ENCODE peak calls at places on chromosome 12, in nine cellular contexts. One of them, this sample, is unnamed.

GRCh38 chr12:85310025-85310424 is 30.0 kb downstream of the ALX1 start:
- DNase-seq in H7: no peak
- DNase-seq in GM23248: no peak
- DNase-seq in BJ: no peak
- DNase-seq in tibial nerve: no peak
- DNase-seq in heart left ventricle: no peak
- DNase-seq in transverse colon: no peak
- DNase-seq in neuronal stem cell: no peak
- DNase-seq in heart right ventricle: no peak
- DNase-seq in this sample: no peak

GRCh38 chr12:54294914-54295566 is 5.8 kb downstream of the NFE2 start:
- DNase-seq in GM23248: no peak
- DNase-seq in transverse colon: no peak
- DNase-seq in neuronal stem cell: no peak
- DNase-seq in heart left ventricle: no peak
- DNase-seq in tibial nerve: no peak
- DNase-seq in H7: no peak
- DNase-seq in BJ: no peak
- DNase-seq in heart right ventricle: no peak
- DNase-seq in this sample: no peak

GRCh38 chr12:43063642-43064041 is 474.1 kb upstream of the PRICKLE1 start:
- DNase-seq in GM23248: peak; percentile 79
- DNase-seq in transverse colon: no peak
- DNase-seq in neuronal stem cell: no peak
- DNase-seq in heart right ventricle: no peak
- DNase-seq in BJ: peak; percentile 54
- DNase-seq in heart left ventricle: no peak
- DNase-seq in H7: no peak
- DNase-seq in tibial nerve: no peak
- DNase-seq in this sample: no peak

GRCh38 chr12:92134638-92135274 is 10.9 kb downstream of the BTG1 start:
- DNase-seq in BJ: no peak
- DNase-seq in heart left ventricle: no peak
- DNase-seq in tibial nerve: no peak
- DNase-seq in neuronal stem cell: no peak
- DNase-seq in H7: no peak
- DNase-seq in heart right ventricle: no peak
- DNase-seq in transverse colon: no peak
- DNase-seq in GM23248: peak; percentile 85
- DNase-seq in this sample: no peak

GRCh38 chr12:12017135-12017581 is 53.6 kb upstream of the BCL2L14 start:
- DNase-seq in tibial nerve: no peak
- DNase-seq in heart right ventricle: no peak
- DNase-seq in neuronal stem cell: no peak
- DNase-seq in GM23248: no peak
- DNase-seq in H7: peak; percentile 23
- DNase-seq in BJ: no peak
- DNase-seq in transverse colon: no peak
- DNase-seq in heart left ventricle: peak; percentile 17
- DNase-seq in this sample: no peak

GRCh38 chr12:109492371-109492770 is 14.9 kb downstream of the UBE3B start:
- DNase-seq in GM23248: no peak
- DNase-seq in heart left ventricle: no peak
- DNase-seq in heart right ventricle: no peak
- DNase-seq in tibial nerve: no peak
- DNase-seq in H7: no peak
- DNase-seq in neuronal stem cell: no peak
- DNase-seq in transverse colon: no peak
- DNase-seq in BJ: no peak
- DNase-seq in this sample: no peak

GRCh38 chr12:112381421-112381897 is 772 bp downstream of the HECTD4 start:
- DNase-seq in GM23248: peak; percentile 49
- DNase-seq in H7: no peak
- DNase-seq in heart right ventricle: peak; percentile 15
- DNase-seq in heart left ventricle: no peak
- DNase-seq in transverse colon: peak; percentile 50
- DNase-seq in BJ: no peak
- DNase-seq in tibial nerve: no peak
- DNase-seq in neuronal stem cell: no peak
- DNase-seq in this sample: peak; percentile 49

GRCh38 chr12:131894981-131895639 is 688 bp downstream of the ULK1 start:
- DNase-seq in GM23248: peak; percentile 38
- DNase-seq in transverse colon: peak; percentile 31
- DNase-seq in neuronal stem cell: no peak
- DNase-seq in BJ: no peak
- DNase-seq in H7: peak; percentile 84
- DNase-seq in heart left ventricle: no peak
- DNase-seq in tibial nerve: no peak
- DNase-seq in heart right ventricle: no peak
- DNase-seq in this sample: no peak

GRCh38 chr12:66189476-66189823 is 436 bp downstream of the IRAK3 start:
- DNase-seq in heart left ventricle: peak; percentile 9
- DNase-seq in heart right ventricle: no peak
- DNase-seq in neuronal stem cell: no peak
- DNase-seq in transverse colon: no peak
- DNase-seq in GM23248: peak; percentile 53
- DNase-seq in H7: no peak
- DNase-seq in tibial nerve: no peak
- DNase-seq in BJ: no peak
- DNase-seq in this sample: no peak

GRCh38 chr12:8156845-8157244 is at the start of gene ZNF705A:
- DNase-seq in neuronal stem cell: no peak
- DNase-seq in GM23248: peak; percentile 51
- DNase-seq in transverse colon: no peak
- DNase-seq in BJ: peak; percentile 37
- DNase-seq in heart left ventricle: no peak
- DNase-seq in heart right ventricle: no peak
- DNase-seq in H7: no peak
- DNase-seq in tibial nerve: no peak
- DNase-seq in this sample: no peak

GRCh38 chr12:109842021-109842420 is 8.8 kb upstream of the TRPV4 start:
- DNase-seq in H7: no peak
- DNase-seq in heart left ventricle: no peak
- DNase-seq in neuronal stem cell: no peak
- DNase-seq in transverse colon: no peak
- DNase-seq in GM23248: no peak
- DNase-seq in BJ: no peak
- DNase-seq in tibial nerve: no peak
- DNase-seq in heart right ventricle: no peak
- DNase-seq in this sample: no peak

GRCh38 chr12:11677752-11678151 is 28.3 kb downstream of the ETV6 start:
- DNase-seq in BJ: no peak
- DNase-seq in H7: no peak
- DNase-seq in GM23248: no peak
- DNase-seq in neuronal stem cell: no peak
- DNase-seq in tibial nerve: no peak
- DNase-seq in transverse colon: no peak
- DNase-seq in heart left ventricle: no peak
- DNase-seq in heart right ventricle: peak; percentile 37
- DNase-seq in this sample: no peak

GRCh38 chr12:102797513-102797912 is 119.5 kb downstream of the PAH start:
- DNase-seq in tibial nerve: no peak
- DNase-seq in H7: no peak
- DNase-seq in transverse colon: no peak
- DNase-seq in heart right ventricle: no peak
- DNase-seq in BJ: no peak
- DNase-seq in GM23248: peak; percentile 6
- DNase-seq in heart left ventricle: no peak
- DNase-seq in neuronal stem cell: no peak
- DNase-seq in this sample: no peak

GRCh38 chr12:49557917-49558215 is 10.1 kb downstream of the MCRS1 start:
- DNase-seq in neuronal stem cell: no peak
- DNase-seq in H7: peak; percentile 55
- DNase-seq in heart left ventricle: no peak
- DNase-seq in GM23248: no peak
- DNase-seq in heart right ventricle: no peak
- DNase-seq in BJ: no peak
- DNase-seq in transverse colon: no peak
- DNase-seq in tibial nerve: no peak
- DNase-seq in this sample: no peak

GRCh38 chr12:91127296-91127695 is 16.0 kb upstream of the LUM start:
- DNase-seq in heart right ventricle: no peak
- DNase-seq in tibial nerve: no peak
- DNase-seq in transverse colon: no peak
- DNase-seq in H7: no peak
- DNase-seq in neuronal stem cell: no peak
- DNase-seq in heart left ventricle: no peak
- DNase-seq in GM23248: peak; percentile 66
- DNase-seq in BJ: no peak
- DNase-seq in this sample: no peak

GRCh38 chr12:120647375-120647755 is 6.9 kb downstream of the CABP1 start:
- DNase-seq in heart right ventricle: no peak
- DNase-seq in heart left ventricle: no peak
- DNase-seq in tibial nerve: no peak
- DNase-seq in H7: no peak
- DNase-seq in BJ: no peak
- DNase-seq in neuronal stem cell: no peak
- DNase-seq in GM23248: no peak
- DNase-seq in transverse colon: no peak
- DNase-seq in this sample: no peak
- H3K27me3 ChIP-seq in heart right ventricle: peaks cover 1% of the 10 kb centered on the region
- H3K27me3 ChIP-seq in heart left ventricle: peaks cover 5% of the 10 kb centered on the region
- H3K27me3 ChIP-seq in tibial nerve: peaks cover 43% of the 10 kb centered on the region
- H3K27me3 ChIP-seq in H7: peaks cover 14% of the 10 kb centered on the region
- H3K27me3 ChIP-seq in BJ: peaks cover 27% of the 10 kb centered on the region
- H3K27me3 ChIP-seq in neuronal stem cell: peaks cover 59% of the 10 kb centered on the region
- H3K27me3 ChIP-seq in GM23248: peaks cover 57% of the 10 kb centered on the region
- H3K27me3 ChIP-seq in transverse colon: peaks cover 42% of the 10 kb centered on the region
- H3K27me3 ChIP-seq in this sample: peaks cover 32% of the 10 kb centered on the region

GRCh38 chr12:32679091-32679909 is at the start of gene DNM1L:
- DNase-seq in transverse colon: peak; percentile 95
- DNase-seq in heart right ventricle: peak; percentile 93
- DNase-seq in heart left ventricle: peak; percentile 96
- DNase-seq in GM23248: peak; percentile 98
- DNase-seq in tibial nerve: peak; percentile 82
- DNase-seq in neuronal stem cell: peak; percentile 94
- DNase-seq in BJ: peak; percentile 66
- DNase-seq in H7: peak; percentile 98
- DNase-seq in this sample: peak; percentile 91

GRCh38 chr12:32680787-32681186 is 1.7 kb downstream of the DNM1L start:
- DNase-seq in GM23248: no peak
- DNase-seq in transverse colon: no peak
- DNase-seq in heart left ventricle: no peak
- DNase-seq in H7: no peak
- DNase-seq in heart right ventricle: no peak
- DNase-seq in tibial nerve: no peak
- DNase-seq in neuronal stem cell: no peak
- DNase-seq in BJ: no peak
- DNase-seq in this sample: no peak

GRCh38 chr12:32686340-32686739 is 7.2 kb downstream of the DNM1L start:
- DNase-seq in neuronal stem cell: no peak
- DNase-seq in heart left ventricle: no peak
- DNase-seq in heart right ventricle: no peak
- DNase-seq in GM23248: no peak
- DNase-seq in BJ: no peak
- DNase-seq in transverse colon: no peak
- DNase-seq in H7: no peak
- DNase-seq in tibial nerve: no peak
- DNase-seq in this sample: no peak

GRCh38 chr12:32679910-32680217 is 763 bp downstream of the DNM1L start:
- DNase-seq in neuronal stem cell: no peak
- DNase-seq in H7: no peak
- DNase-seq in heart right ventricle: no peak
- DNase-seq in transverse colon: no peak
- DNase-seq in GM23248: no peak
- DNase-seq in heart left ventricle: no peak
- DNase-seq in BJ: no peak
- DNase-seq in tibial nerve: no peak
- DNase-seq in this sample: no peak

DNA sequence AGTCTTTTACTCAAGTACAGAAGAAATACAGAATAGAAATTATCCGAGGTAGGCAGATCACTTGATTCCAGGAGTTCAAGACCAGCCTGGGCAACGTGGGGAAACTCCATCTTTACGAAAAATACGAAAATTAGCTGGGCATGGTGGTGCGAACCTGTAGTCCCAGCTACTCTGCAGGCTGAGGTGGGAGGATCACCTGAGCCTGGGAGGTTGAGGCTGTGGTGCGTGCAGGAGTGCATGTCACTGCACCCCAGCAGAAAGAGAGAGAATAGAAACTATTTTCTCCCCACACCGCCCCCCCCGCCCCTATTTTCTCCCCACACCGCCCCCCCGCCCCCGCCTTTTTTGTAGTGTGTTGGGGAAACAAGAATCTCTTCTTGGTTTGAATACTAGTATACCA is 2.2 kb downstream of the DNM1L start:
- DNase-seq in tibial nerve: no peak
- DNase-seq in BJ: no peak
- DNase-seq in neuronal stem cell: no peak
- DNase-seq in heart right ventricle: no peak
- DNase-seq in heart left ventricle: no peak
- DNase-seq in H7: no peak
- DNase-seq in GM23248: no peak
- DNase-seq in transverse colon: no peak
- DNase-seq in this sample: no peak
- H3K4me3 ChIP-seq in tibial nerve: no peak overlapping the region
- H3K4me3 ChIP-seq in BJ: no peak overlapping the region
- H3K4me3 ChIP-seq in neuronal stem cell: no peak overlapping the region
- H3K4me3 ChIP-seq in heart right ventricle: no peak overlapping the region
- H3K4me3 ChIP-seq in heart left ventricle: no peak overlapping the region
- H3K4me3 ChIP-seq in H7: no peak overlapping the region
- H3K4me3 ChIP-seq in GM23248: peak overlapping the region; percentile 95
- H3K4me3 ChIP-seq in transverse colon: no peak overlapping the region
- H3K4me3 ChIP-seq in this sample: no peak overlapping the region

DNA sequence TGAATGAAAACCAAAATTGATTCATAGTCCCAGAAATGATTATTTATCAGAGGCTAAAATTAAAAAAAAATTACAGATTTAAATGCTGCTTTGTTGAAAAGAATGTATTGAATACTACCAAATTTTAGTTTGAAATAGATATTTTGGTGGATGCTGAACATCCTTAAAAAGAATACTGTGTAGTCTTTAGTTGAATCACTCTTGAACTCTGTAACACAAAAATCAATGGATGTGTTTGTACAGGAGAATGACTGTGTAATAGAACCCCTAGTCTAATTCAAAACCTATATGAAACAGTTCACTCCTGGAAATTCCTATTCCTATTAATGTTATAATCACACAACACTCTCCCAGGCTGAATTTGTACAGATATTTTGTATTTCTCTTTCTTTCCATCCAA is 1.5 kb upstream of the TSPAN8 start:
- DNase-seq in neuronal stem cell: no peak
- DNase-seq in GM23248: no peak
- DNase-seq in heart right ventricle: no peak
- DNase-seq in heart left ventricle: no peak
- DNase-seq in BJ: no peak
- DNase-seq in transverse colon: no peak
- DNase-seq in tibial nerve: no peak
- DNase-seq in H7: no peak
- DNase-seq in this sample: no peak
- H3K27me3 ChIP-seq in neuronal stem cell: no peaks in the 10 kb centered on the region
- H3K27me3 ChIP-seq in GM23248: no peaks in the 10 kb centered on the region
- H3K27me3 ChIP-seq in heart right ventricle: no peaks in the 10 kb centered on the region
- H3K27me3 ChIP-seq in heart left ventricle: no peaks in the 10 kb centered on the region
- H3K27me3 ChIP-seq in BJ: no peaks in the 10 kb centered on the region
- H3K27me3 ChIP-seq in transverse colon: no peaks in the 10 kb centered on the region
- H3K27me3 ChIP-seq in tibial nerve: no peaks in the 10 kb centered on the region
- H3K27me3 ChIP-seq in H7: no peaks in the 10 kb centered on the region
- H3K27me3 ChIP-seq in this sample: no peaks in the 10 kb centered on the region

DNA sequence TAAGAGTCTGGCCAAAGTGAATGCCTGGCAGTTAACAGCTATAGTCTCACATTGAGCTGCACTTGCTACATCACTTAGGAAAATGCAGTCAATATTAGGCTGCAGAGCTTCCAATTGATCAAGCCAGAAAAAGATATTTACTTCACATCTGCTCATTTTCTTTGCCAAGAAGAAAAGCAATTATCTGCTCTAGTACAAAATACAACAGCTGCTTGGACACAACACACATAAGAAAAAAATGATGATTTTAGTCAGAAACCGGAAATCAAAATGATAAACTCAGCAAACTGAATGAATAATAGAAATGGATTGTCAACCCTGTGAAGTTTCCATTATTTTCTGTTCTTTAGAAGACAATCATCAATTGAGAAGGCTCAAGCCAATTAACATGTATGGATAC is 45.3 kb downstream of the TMTC1 start:
- DNase-seq in BJ: no peak
- DNase-seq in heart left ventricle: no peak
- DNase-seq in tibial nerve: no peak
- DNase-seq in heart right ventricle: no peak
- DNase-seq in H7: no peak
- DNase-seq in transverse colon: no peak
- DNase-seq in GM23248: peak; percentile 17
- DNase-seq in neuronal stem cell: no peak
- DNase-seq in this sample: no peak
- H3K4me3 ChIP-seq in BJ: no peak overlapping the region
- H3K4me3 ChIP-seq in heart left ventricle: no peak overlapping the region
- H3K4me3 ChIP-seq in tibial nerve: no peak overlapping the region
- H3K4me3 ChIP-seq in heart right ventricle: no peak overlapping the region
- H3K4me3 ChIP-seq in H7: no peak overlapping the region
- H3K4me3 ChIP-seq in transverse colon: no peak overlapping the region
- H3K4me3 ChIP-seq in GM23248: no peak overlapping the region
- H3K4me3 ChIP-seq in neuronal stem cell: no peak overlapping the region
- H3K4me3 ChIP-seq in this sample: no peak overlapping the region

This sample was measured in CD4-positive, alpha-beta memory T cell.